ENCODE peak calls at places on chromosomes 3 and 15, in nine cellular contexts. F is NCI-H1105 treated with DMSO at 0.1 percent for 48 hours; Q is PC-9; W is stimulated activated CD4-positive, alpha-beta T cell treated with anti-CD3 and anti-CD28 coated beads, Interleukin-2, amount 100 ng/mL, for 48 hours; N is NCI-H1694; P is NT2/D1; E is nucleus accumbens; A is NCI-H1930; S is CD8-positive, alpha-beta memory T cell. G is an unnamed sample.

GRCh38 chr3:65342084-65342683 is 654.4 kb upstream of the ADAMTS9 start:
- DNase-seq in F (no peak), Q (peak; percentile 37), W (peak; percentile 21), N (no peak), P (peak; percentile 57), E (peak; percentile 16), A (no peak), S (no peak), G (no peak)

GRCh38 chr3:48240000-48240710 is 749 bp upstream of the ZNF589 start:
- DNase-seq in F (no peak), Q (no peak), W (no peak), N (no peak), P (peak; percentile 82), E (no peak), A (no peak), S (no peak), G (no peak)

GRCh38 chr15:75673426-75674247 is 25.9 kb downstream of the SNX33 start:
- DNase-seq in F (no peak), Q (peak; percentile 61), W (no peak), N (no peak), P (no peak), E (no peak), A (no peak), S (no peak), G (no peak)

GRCh38 chr15:33934896-33935295 is 33.4 kb upstream of the CHRM5 start:
- DNase-seq in F (no peak), Q (no peak), W (no peak), N (no peak), P (no peak), E (no peak), A (no peak), S (no peak), G (no peak)

GRCh38 chr3:62558549-62559112 is 185.3 kb upstream of the FEZF2 start:
- DNase-seq in F (no peak), Q (no peak), W (no peak), N (peak; percentile 27), P (peak; percentile 57), E (no peak), A (no peak), S (peak; percentile 2), G (no peak)

GRCh38 chr3:59606638-59607262 is 556.9 kb upstream of the CFAP20DC start:
- DNase-seq in F (no peak), Q (no peak), W (no peak), N (no peak), P (no peak), E (no peak), A (no peak), S (no peak), G (no peak)

GRCh38 chr3:127095774-127096173 is 97.2 kb upstream of the PRR23E start:
- DNase-seq in F (no peak), Q (no peak), W (no peak), N (no peak), P (no peak), E (no peak), A (no peak), S (no peak), G (no peak)

GRCh38 chr15:85854345-85855097 is 59.8 kb upstream of the KLHL25 start:
- DNase-seq in F (peak; percentile 26), Q (peak; percentile 25), W (peak; percentile 51), N (peak; percentile 57), P (peak; percentile 74), E (peak; percentile 16), A (no peak), S (peak; percentile 48), G (peak; percentile 48)

GRCh38 chr3:167489571-167489970 is 15.7 kb upstream of the SERPINI2 start:
- DNase-seq in F (peak; percentile 42), Q (no peak), W (no peak), N (no peak), P (no peak), E (no peak), A (no peak), S (no peak), G (no peak)

GRCh38 chr3:22360197-22360596 is 609.2 kb upstream of the ZNF385D start:
- DNase-seq in F (no peak), Q (no peak), W (no peak), N (no peak), P (no peak), E (no peak), A (no peak), S (no peak), G (no peak)

GRCh38 chr3:182180646-182181385 is 469.1 kb downstream of the SOX2 start:
- DNase-seq in F (peak; percentile 24), Q (no peak), W (no peak), N (no peak), P (no peak), E (no peak), A (no peak), S (no peak), G (no peak)

GRCh38 chr15:31032959-31033358 is 41.5 kb upstream of the MTMR10 start:
- DNase-seq in F (no peak), Q (no peak), W (no peak), N (no peak), P (no peak), E (no peak), A (no peak), S (no peak), G (no peak)

GRCh38 chr3:170079466-170080165 is 41.8 kb downstream of the GPR160 start:
- DNase-seq in F (no peak), Q (no peak), W (no peak), N (no peak), P (no peak), E (no peak), A (no peak), S (no peak), G (no peak)

GRCh38 chr15:90478981-90479481 is 50.7 kb upstream of the CRTC3 start:
- DNase-seq in F (no peak), Q (peak; percentile 61), W (no peak), N (no peak), P (no peak), E (no peak), A (no peak), S (no peak), G (no peak)

GRCh38 chr15:47477253-47477652 is 240.1 kb upstream of the SEMA6D start:
- DNase-seq in F (peak; percentile 93), Q (no peak), W (no peak), N (no peak), P (no peak), E (no peak), A (no peak), S (no peak), G (no peak)

GRCh38 chr3:168094580-168094876 is 1.2 kb downstream of the GOLIM4 start:
- DNase-seq in F (no peak), Q (no peak), W (no peak), N (no peak), P (no peak), E (no peak), A (no peak), S (no peak), G (no peak)

GRCh38 chr3:105806361-105806760 is 62.5 kb downstream of the CBLB start:
- DNase-seq in F (no peak), Q (peak; percentile 23), W (no peak), N (no peak), P (no peak), E (no peak), A (no peak), S (peak; percentile 28), G (no peak)

GRCh38 chr3:161014997-161015749 is 90.0 kb downstream of the B3GALNT1 start:
- DNase-seq in F (no peak), Q (no peak), W (no peak), N (peak; percentile 18), P (no peak), E (no peak), A (no peak), S (no peak), G (no peak)

GRCh38 chr15:58043192-58043903 is 22.2 kb downstream of the ALDH1A2 start:
- DNase-seq in F (peak; percentile 42), Q (peak; percentile 3), W (peak; percentile 37), N (peak; percentile 28), P (no peak), E (peak; percentile 27), A (no peak), S (peak; percentile 17), G (peak; percentile 5)

GRCh38 chr3:105399062-105399461 is 32.4 kb downstream of the ALCAM start:
- DNase-seq in F (no peak), Q (no peak), W (no peak), N (no peak), P (no peak), E (no peak), A (no peak), S (no peak), G (no peak)

GRCh38 chr15:81893182-81893833 is 152.5 kb downstream of the MEX3B start:
- DNase-seq in F (peak; percentile 53), Q (no peak), W (no peak), N (no peak), P (no peak), E (no peak), A (no peak), S (no peak), G (no peak)

GRCh38 chr15:90259524-90259923 is 5.9 kb upstream of the NGRN start:
- DNase-seq in F (no peak), Q (no peak), W (no peak), N (no peak), P (no peak), E (no peak), A (no peak), S (no peak), G (no peak)

GRCh38 chr3:124351430-124352142 is 359.7 kb upstream of the ROPN1 start:
- DNase-seq in F (peak; percentile 62), Q (peak; percentile 21), W (no peak), N (peak; percentile 86), P (peak; percentile 57), E (peak; percentile 27), A (peak; percentile 64), S (no peak), G (peak; percentile 54)

GRCh38 chr3:39724233-39724846 is 85.1 kb upstream of the MYRIP start:
- DNase-seq in F (no peak), Q (no peak), W (no peak), N (no peak), P (peak; percentile 3), E (no peak), A (no peak), S (no peak), G (no peak)

GRCh38 chr3:171614318-171614967 is 154.2 kb upstream of the TNIK start:
- DNase-seq in F (no peak), Q (no peak), W (no peak), N (no peak), P (peak; percentile 16), E (peak; percentile 16), A (no peak), S (no peak), G (peak; percentile 30)

GRCh38 chr15:51558421-51558820 is 64.2 kb downstream of the DMXL2 start:
- DNase-seq in F (no peak), Q (no peak), W (no peak), N (no peak), P (no peak), E (no peak), A (no peak), S (no peak), G (no peak)

GRCh38 chr3:171283248-171284222 is 176.7 kb downstream of the TNIK start:
- DNase-seq in F (no peak), Q (no peak), W (no peak), N (no peak), P (no peak), E (peak; percentile 24), A (no peak), S (no peak), G (no peak)

GRCh38 chr3:122947621-122948202 is 79.9 kb downstream of the SEMA5B start:
- DNase-seq in F (no peak), Q (no peak), W (no peak), N (no peak), P (no peak), E (no peak), A (no peak), S (no peak), G (no peak)

GRCh38 chr3:49841806-49842205 is 14.6 kb downstream of the TRAIP start:
- DNase-seq in F (no peak), Q (no peak), W (no peak), N (no peak), P (no peak), E (peak; percentile 83), A (no peak), S (no peak), G (peak; percentile 82)

GRCh38 chr15:27490867-27491595 is 520.0 kb downstream of the GABRG3 start:
- DNase-seq in F (no peak), Q (no peak), W (no peak), N (no peak), P (no peak), E (no peak), A (no peak), S (no peak), G (no peak)

GRCh38 chr3:37546876-37547275 is 314.8 kb upstream of the CTDSPL start:
- DNase-seq in F (no peak), Q (no peak), W (no peak), N (no peak), P (no peak), E (peak; percentile 10), A (no peak), S (no peak), G (peak; percentile 13)

G was measured in putamen.